ENCODE peak calls at places on chromosomes 11 and 22, in five cellular contexts. W is EL; Y is stimulated activated CD8-positive, alpha-beta memory T cell treated with anti-CD3 and anti-CD28 coated beads, Interleukin-4, amount 100 ng/mL, for 1 hour; D is activated CD4-positive, CD25-positive, alpha-beta regulatory T cell treated with anti-CD3 and anti-CD28 coated beads, Interleukin-2, amount 50 U/mL, for 72 hours; E is T-cell. X is an unnamed sample.
A peak's percentile ranks its signal among the peaks of the same experiment; 100 is the strongest.

GRCh38 chr11:76185931-76186401 is 20.3 kb downstream of the WNT11 start:
- DNase-seq in W (no peak), Y (no peak), D (no peak), E (no peak), X (no peak)

GRCh38 chr11:46122955-46123354 is 1.7 kb upstream of the PHF21A start:
- DNase-seq in W (peak; percentile 41), Y (no peak), D (no peak), E (no peak), X (no peak)

GRCh38 chr11:85257837-85258236 is 369.3 kb downstream of the DLG2 start:
- DNase-seq in W (no peak), Y (no peak), D (no peak), E (no peak), X (no peak)

GRCh38 chr11:69202511-69203221 is 46.9 kb downstream of the SMIM38 start:
- DNase-seq in W (no peak), Y (no peak), D (no peak), E (no peak), X (no peak)

GRCh38 chr11:62850911-62851806 is 11.8 kb upstream of the WDR74 start:
- DNase-seq in W (peak; percentile 66), Y (no peak), D (no peak), E (no peak), X (peak; percentile 83)

GRCh38 chr11:95641506-95641905 is 148.1 kb downstream of the FAM76B start:
- DNase-seq in W (no peak), Y (no peak), D (peak; percentile 43), E (peak; percentile 26), X (no peak)

GRCh38 chr11:61711493-61711892 is 31.3 kb downstream of the DAGLA start:
- DNase-seq in W (no peak), Y (no peak), D (no peak), E (no peak), X (no peak)

GRCh38 chr22:22703715-22704114 is 59.3 kb downstream of the GGTLC2 start:
- DNase-seq in W (peak; percentile 25), Y (no peak), D (no peak), E (no peak), X (no peak)

GRCh38 chr11:118224512-118225180 is at the start of gene JAML:
- DNase-seq in W (no peak), Y (no peak), D (peak; percentile 58), E (peak; percentile 79), X (peak; percentile 77)

GRCh38 chr11:40280161-40281054 is 1179.0 kb downstream of the LRRC4C start:
- DNase-seq in W (no peak), Y (no peak), D (no peak), E (no peak), X (no peak)

GRCh38 chr11:111452817-111453607 is 59.2 kb downstream of the BTG4 start:
- DNase-seq in W (no peak), Y (no peak), D (no peak), E (no peak), X (no peak)

GRCh38 chr11:8566613-8567210 is 27.3 kb downstream of the STK33 start:
- DNase-seq in W (peak; percentile 59), Y (no peak), D (no peak), E (no peak), X (peak; percentile 71)

GRCh38 chr22:39204216-39204615 is 40.6 kb downstream of the PDGFB start:
- DNase-seq in W (no peak), Y (no peak), D (no peak), E (no peak), X (no peak)

GRCh38 chr11:2807801-2808241 is 77.8 kb downstream of the CDKN1C start:
- DNase-seq in W (no peak), Y (no peak), D (peak; percentile 19), E (no peak), X (no peak)

GRCh38 chr11:45026835-45027234 is 76.2 kb upstream of the TP53I11 start:
- DNase-seq in W (no peak), Y (no peak), D (no peak), E (no peak), X (no peak)

GRCh38 chr11:10456519-10456918 is 1.5 kb downstream of the AMPD3 start:
- DNase-seq in W (no peak), Y (no peak), D (no peak), E (no peak), X (peak; percentile 90)

GRCh38 chr11:94120946-94121345 is 7.7 kb upstream of the PANX1 start:
- DNase-seq in W (peak; percentile 68), Y (no peak), D (no peak), E (no peak), X (no peak)

GRCh38 chr11:107384136-107384535 is 73.5 kb downstream of the CWF19L2 start:
- DNase-seq in W (no peak), Y (no peak), D (no peak), E (no peak), X (no peak)

GRCh38 chr11:16087886-16088285 is 268.5 kb downstream of the SOX6 start:
- DNase-seq in W (no peak), Y (no peak), D (no peak), E (no peak), X (no peak)

GRCh38 chr22:37016134-37016910 is 2.9 kb downstream of the TST start:
- DNase-seq in W (no peak), Y (no peak), D (no peak), E (no peak), X (no peak)

GRCh38 chr11:117703209-117703608 is 93.8 kb downstream of the DSCAML1 start:
- DNase-seq in W (no peak), Y (no peak), D (no peak), E (no peak), X (no peak)

GRCh38 chr22:33030923-33031525 is 27.2 kb downstream of the SYN3 start:
- DNase-seq in W (no peak), Y (no peak), D (no peak), E (no peak), X (no peak)

GRCh38 chr11:14620027-14620511 is 23.5 kb upstream of the PDE3B start:
- DNase-seq in W (no peak), Y (no peak), D (no peak), E (no peak), X (no peak)

GRCh38 chr11:101915811-101916291 is 471 bp downstream of the ANGPTL5 start:
- DNase-seq in W (peak; percentile 33), Y (no peak), D (no peak), E (no peak), X (peak; percentile 94)

GRCh38 chr11:60150279-60150678 is 32.6 kb downstream of the MS4A6A start:
- DNase-seq in W (no peak), Y (no peak), D (no peak), E (no peak), X (no peak)

GRCh38 chr11:116255234-116255953 is 517.4 kb downstream of the BUD13 start:
- DNase-seq in W (no peak), Y (no peak), D (no peak), E (no peak), X (no peak)

GRCh38 chr11:56932572-56933235 is 56.0 kb upstream of the OR5AK2 start:
- DNase-seq in W (peak; percentile 33), Y (no peak), D (no peak), E (no peak), X (no peak)

GRCh38 chr22:22380098-22381030 is 128.2 kb downstream of the ZNF280B start:
- DNase-seq in W (no peak), Y (no peak), D (no peak), E (no peak), X (peak; percentile 81)

GRCh38 chr11:76385903-76386302 is 4.8 kb downstream of the GVQW3 start:
- DNase-seq in W (no peak), Y (no peak), D (no peak), E (no peak), X (no peak)

GRCh38 chr11:19441752-19442553 is 201.2 kb upstream of the E2F8 start:
- DNase-seq in W (peak; percentile 97), Y (no peak), D (peak; percentile 33), E (no peak), X (no peak)